ENCODE peak calls at places on chromosomes 2 and 18, in eight cellular contexts. U is cardiac septum; N is CD4-positive, alpha-beta T cell; Y is iPS DF 6.9; W is NCI-H1092; S is Kasumi-1; A is stimulated activated CD8-positive, alpha-beta memory T cell treated with anti-CD3 and anti-CD28 coated beads, Interleukin-15, amount 100 ng/mL, for 24 hours; E is activated CD4-positive, alpha-beta T cell treated with anti-CD3 and anti-CD28 coated beads, Interleukin-2, amount 50 U/mL, for 1 hour. T is an unnamed sample.

GRCh38 chr2:219803294-219803693 is 175.9 kb downstream of the SLC4A3 start:
- DNase-seq in N (no peak), S (peak; percentile 20), Y (no peak), A (no peak), W (no peak), E (no peak), U (no peak), T (no peak)

GRCh38 chr2:164675698-164676097 is 54.4 kb upstream of the GRB14 start:
- DNase-seq in A (no peak), N (no peak), W (no peak), Y (no peak), S (no peak), U (no peak), E (no peak), T (no peak)

GRCh38 chr2:229257980-229258379 is 13.1 kb downstream of the PID1 start:
- DNase-seq in Y (no peak), N (no peak), A (no peak), S (no peak), U (no peak), W (no peak), E (no peak), T (no peak)

GRCh38 chr2:117702098-117702497 is 112.4 kb upstream of the DDX18 start:
- DNase-seq in Y (no peak), U (no peak), N (no peak), W (no peak), E (no peak), S (no peak), A (no peak), T (no peak)

GRCh38 chr18:44834867-44835469 is 154.3 kb downstream of the SETBP1 start:
- DNase-seq in W (no peak), U (no peak), N (no peak), Y (no peak), E (no peak), A (no peak), S (no peak), T (no peak)

GRCh38 chr2:173307287-173307686 is 47.4 kb upstream of the CDCA7 start:
- DNase-seq in U (no peak), A (no peak), Y (no peak), E (no peak), N (no peak), S (no peak), W (no peak), T (no peak)

GRCh38 chr2:72841462-72842125 is 15.8 kb upstream of the EXOC6B start:
- DNase-seq in W (no peak), A (no peak), N (no peak), U (no peak), Y (no peak), S (no peak), E (no peak), T (no peak)

GRCh38 chr2:31694444-31694843 is 113.7 kb upstream of the SRD5A2 start:
- DNase-seq in A (no peak), W (no peak), U (no peak), E (no peak), S (peak; percentile 10), Y (no peak), N (no peak), T (no peak)

GRCh38 chr2:150484006-150484405 is 3.5 kb downstream of the RND3 start:
- DNase-seq in W (no peak), U (no peak), S (no peak), A (no peak), E (no peak), N (no peak), Y (no peak), T (no peak)

GRCh38 chr2:108449410-108450200 is 599 bp downstream of the GCC2 start:
- DNase-seq in S (peak; percentile 61), U (no peak), W (no peak), A (no peak), N (peak; percentile 21), E (peak; percentile 33), Y (no peak), T (peak; percentile 47)

GRCh38 chr2:239791727-239792648 is 233.2 kb downstream of the NDUFA10 start:
- DNase-seq in A (no peak), S (no peak), U (peak; percentile 66), E (no peak), Y (no peak), W (no peak), N (no peak), T (no peak)

GRCh38 chr2:240404174-240404852 is 31.1 kb upstream of the GPC1 start:
- DNase-seq in S (no peak), A (no peak), U (no peak), N (no peak), Y (no peak), E (no peak), W (no peak), T (no peak)

GRCh38 chr2:106119074-106119473 is 75.0 kb downstream of the UXS1 start:
- DNase-seq in U (no peak), E (no peak), W (no peak), A (no peak), S (no peak), Y (no peak), N (no peak), T (no peak)

GRCh38 chr2:169507698-169508097 is 1.8 kb upstream of the KLHL41 start:
- DNase-seq in Y (no peak), A (no peak), U (no peak), E (no peak), N (no peak), S (peak; percentile 35), W (no peak), T (no peak)

GRCh38 chr2:107197601-107198000 is 311.6 kb upstream of the ST6GAL2 start:
- DNase-seq in N (no peak), A (no peak), U (no peak), S (no peak), W (peak; percentile 48), E (no peak), Y (no peak), T (no peak)

GRCh38 chr2:193250389-193250788 is 1055.7 kb upstream of the TMEFF2 start:
- DNase-seq in S (no peak), Y (no peak), N (no peak), U (no peak), E (no peak), A (no peak), W (no peak), T (no peak)

GRCh38 chr2:111039984-111040383 is 80.7 kb upstream of the BCL2L11 start:
- DNase-seq in N (no peak), S (no peak), U (no peak), Y (no peak), A (no peak), E (no peak), W (no peak), T (no peak)

GRCh38 chr2:174635747-174636399 is 38.3 kb upstream of the WIPF1 start:
- DNase-seq in A (no peak), N (no peak), S (no peak), W (no peak), U (no peak), E (no peak), Y (no peak), T (no peak)

GRCh38 chr2:216661639-216662375 is 28.6 kb downstream of the IGFBP2 start:
- DNase-seq in U (no peak), N (no peak), E (no peak), S (no peak), Y (no peak), W (no peak), A (no peak), T (no peak)

GRCh38 chr18:44679912-44680270 is 797 bp upstream of the SETBP1 start:
- DNase-seq in Y (no peak), U (peak; percentile 77), S (peak; percentile 30), N (no peak), W (peak; percentile 69), A (no peak), E (peak; percentile 1), T (no peak)

GRCh38 chr18:12772111-12772510 is 69.3 kb downstream of the PSMG2 start:
- DNase-seq in Y (no peak), A (no peak), S (no peak), N (no peak), W (no peak), U (no peak), E (no peak), T (no peak)

GRCh38 chr2:219032051-219032745 is 9.1 kb downstream of the CFAP65 start:
- DNase-seq in A (no peak), S (no peak), W (no peak), U (no peak), N (no peak), Y (no peak), E (no peak), T (no peak)

GRCh38 chr2:84832772-84833461 is 48.0 kb downstream of the TRABD2A start:
- DNase-seq in S (peak; percentile 82), U (no peak), E (no peak), W (no peak), Y (no peak), N (no peak), A (no peak), T (no peak)

GRCh38 chr18:3486514-3486913 is 36.5 kb downstream of the TGIF1 start:
- DNase-seq in N (no peak), A (no peak), Y (no peak), U (no peak), W (no peak), E (no peak), S (no peak), T (no peak)

GRCh38 chr2:144776766-144777165 is 256.8 kb upstream of the ZEB2 start:
- DNase-seq in S (no peak), U (no peak), Y (no peak), N (no peak), E (no peak), W (no peak), A (no peak), T (no peak)

GRCh38 chr2:76314621-76315020 is 603.9 kb upstream of the GCFC2 start:
- DNase-seq in E (no peak), U (no peak), A (no peak), Y (no peak), N (no peak), S (no peak), W (no peak), T (no peak)

GRCh38 chr2:72864500-72864899 is 22.7 kb upstream of the SPR start:
- DNase-seq in N (no peak), S (no peak), U (no peak), E (no peak), A (no peak), Y (no peak), W (no peak), T (no peak)

GRCh38 chr2:24824966-24825882 is 32.0 kb downstream of the CENPO start:
- DNase-seq in W (no peak), U (no peak), E (peak; percentile 28), Y (no peak), N (no peak), A (no peak), S (peak; percentile 24), T (peak; percentile 19)